ENCODE peak calls at places on chromosomes 11 and 22, in five cellular contexts. One of them, this sample, is unnamed.
A peak's percentile ranks its signal among the peaks of the same experiment; 100 is the strongest.

GRCh38 chr11:17019231-17019630 is 5.0 kb upstream of the PLEKHA7 start:
- DNase-seq in mammary epithelial cell: no peak
- DNase-seq in fibroblast of lung: peak; percentile 12
- DNase-seq in H9: no peak
- DNase-seq in neural progenitor cell: no peak
- DNase-seq in this sample: no peak

GRCh38 chr11:61122761-61123160 is 20.5 kb downstream of the CD5 start:
- DNase-seq in mammary epithelial cell: no peak
- DNase-seq in fibroblast of lung: no peak
- DNase-seq in H9: no peak
- DNase-seq in neural progenitor cell: no peak
- DNase-seq in this sample: no peak

GRCh38 chr11:13595166-13595565 is 73.3 kb upstream of the FAR1 start:
- DNase-seq in mammary epithelial cell: no peak
- DNase-seq in fibroblast of lung: peak; percentile 71
- DNase-seq in H9: no peak
- DNase-seq in neural progenitor cell: no peak
- DNase-seq in this sample: no peak

GRCh38 chr11:60345489-60345888 is 18.4 kb downstream of the MS4A6E start:
- DNase-seq in mammary epithelial cell: no peak
- DNase-seq in fibroblast of lung: no peak
- DNase-seq in H9: peak; percentile 59
- DNase-seq in neural progenitor cell: peak; percentile 39
- DNase-seq in this sample: peak; percentile 80

GRCh38 chr11:125892071-125892470 is 4.6 kb downstream of the HYLS1 start:
- DNase-seq in mammary epithelial cell: peak; percentile 44
- DNase-seq in fibroblast of lung: peak; percentile 58
- DNase-seq in H9: no peak
- DNase-seq in neural progenitor cell: no peak
- DNase-seq in this sample: no peak

GRCh38 chr11:42951266-42951665 is 360.5 kb upstream of the API5 start:
- DNase-seq in mammary epithelial cell: no peak
- DNase-seq in fibroblast of lung: no peak
- DNase-seq in H9: no peak
- DNase-seq in neural progenitor cell: no peak
- DNase-seq in this sample: no peak

GRCh38 chr11:13118194-13118593 is 109.1 kb downstream of the RASSF10 start:
- DNase-seq in mammary epithelial cell: peak; percentile 99
- DNase-seq in fibroblast of lung: peak; percentile 100
- DNase-seq in H9: no peak
- DNase-seq in neural progenitor cell: no peak
- DNase-seq in this sample: no peak

GRCh38 chr11:65641233-65642013 is 3.5 kb downstream of the SIPA1 start:
- DNase-seq in mammary epithelial cell: no peak
- DNase-seq in fibroblast of lung: no peak
- DNase-seq in H9: no peak
- DNase-seq in neural progenitor cell: no peak
- DNase-seq in this sample: no peak

GRCh38 chr11:114395776-114396175 is 4.5 kb downstream of the C11orf71 start:
- DNase-seq in mammary epithelial cell: peak; percentile 25
- DNase-seq in fibroblast of lung: no peak
- DNase-seq in H9: peak; percentile 67
- DNase-seq in neural progenitor cell: peak; percentile 35
- DNase-seq in this sample: no peak

GRCh38 chr11:57315491-57315890 is 9.3 kb downstream of the TNKS1BP1 start:
- DNase-seq in mammary epithelial cell: no peak
- DNase-seq in fibroblast of lung: peak; percentile 33
- DNase-seq in H9: peak; percentile 83
- DNase-seq in neural progenitor cell: no peak
- DNase-seq in this sample: no peak

GRCh38 chr11:104433751-104434150 is 269.8 kb upstream of the PDGFD start:
- DNase-seq in mammary epithelial cell: no peak
- DNase-seq in fibroblast of lung: peak; percentile 22
- DNase-seq in H9: no peak
- DNase-seq in neural progenitor cell: no peak
- DNase-seq in this sample: no peak

GRCh38 chr11:11810764-11811726 is 30.7 kb upstream of the USP47 start:
- DNase-seq in mammary epithelial cell: no peak
- DNase-seq in fibroblast of lung: no peak
- DNase-seq in H9: peak; percentile 91
- DNase-seq in neural progenitor cell: no peak
- DNase-seq in this sample: no peak

GRCh38 chr11:8832571-8833260 is 78.3 kb upstream of the AKIP1 start:
- DNase-seq in mammary epithelial cell: peak; percentile 90
- DNase-seq in fibroblast of lung: peak; percentile 91
- DNase-seq in H9: peak; percentile 49
- DNase-seq in neural progenitor cell: no peak
- DNase-seq in this sample: no peak

GRCh38 chr22:44393066-44393465 is 80.3 kb upstream of the SHISAL1 start:
- DNase-seq in mammary epithelial cell: no peak
- DNase-seq in fibroblast of lung: no peak
- DNase-seq in H9: peak; percentile 20
- DNase-seq in neural progenitor cell: no peak
- DNase-seq in this sample: no peak

GRCh38 chr11:9015677-9016076 is 11.9 kb upstream of the NRIP3 start:
- DNase-seq in mammary epithelial cell: peak; percentile 60
- DNase-seq in fibroblast of lung: peak; percentile 71
- DNase-seq in H9: peak; percentile 82
- DNase-seq in neural progenitor cell: peak; percentile 89
- DNase-seq in this sample: peak; percentile 85

GRCh38 chr11:12914401-12914912 is 94.7 kb upstream of the RASSF10 start:
- DNase-seq in mammary epithelial cell: peak; percentile 32
- DNase-seq in fibroblast of lung: peak; percentile 49
- DNase-seq in H9: peak; percentile 96
- DNase-seq in neural progenitor cell: peak; percentile 89
- DNase-seq in this sample: peak; percentile 67

GRCh38 chr22:26546282-26546681 is 34.0 kb upstream of the TFIP11 start:
- DNase-seq in mammary epithelial cell: no peak
- DNase-seq in fibroblast of lung: no peak
- DNase-seq in H9: no peak
- DNase-seq in neural progenitor cell: no peak
- DNase-seq in this sample: no peak

GRCh38 chr11:132803436-132803835 is 728.9 kb downstream of the OPCML start:
- DNase-seq in mammary epithelial cell: peak; percentile 71
- DNase-seq in fibroblast of lung: peak; percentile 43
- DNase-seq in H9: no peak
- DNase-seq in neural progenitor cell: no peak
- DNase-seq in this sample: no peak

GRCh38 chr22:33919591-33920501 is at the start of gene LARGE1:
- DNase-seq in mammary epithelial cell: peak; percentile 55
- DNase-seq in fibroblast of lung: peak; percentile 39
- DNase-seq in H9: peak; percentile 64
- DNase-seq in neural progenitor cell: peak; percentile 78
- DNase-seq in this sample: no peak

GRCh38 chr11:116432301-116432700 is 340.5 kb downstream of the BUD13 start:
- DNase-seq in mammary epithelial cell: no peak
- DNase-seq in fibroblast of lung: no peak
- DNase-seq in H9: no peak
- DNase-seq in neural progenitor cell: no peak
- DNase-seq in this sample: no peak

GRCh38 chr11:80255021-80255420 is 814.2 kb upstream of the TENM4 start:
- DNase-seq in mammary epithelial cell: peak; percentile 3
- DNase-seq in fibroblast of lung: no peak
- DNase-seq in H9: no peak
- DNase-seq in neural progenitor cell: no peak
- DNase-seq in this sample: no peak

GRCh38 chr11:87451400-87451799 is 413.7 kb downstream of the TMEM135 start:
- DNase-seq in mammary epithelial cell: no peak
- DNase-seq in fibroblast of lung: peak; percentile 57
- DNase-seq in H9: no peak
- DNase-seq in neural progenitor cell: peak; percentile 28
- DNase-seq in this sample: no peak

GRCh38 chr11:120431633-120432032 is 79.9 kb upstream of the GRIK4 start:
- DNase-seq in mammary epithelial cell: no peak
- DNase-seq in fibroblast of lung: peak; percentile 73
- DNase-seq in H9: peak; percentile 33
- DNase-seq in neural progenitor cell: peak; percentile 13
- DNase-seq in this sample: no peak

GRCh38 chr11:101848262-101848661 is 66.5 kb upstream of the CEP126 start:
- DNase-seq in mammary epithelial cell: no peak
- DNase-seq in fibroblast of lung: no peak
- DNase-seq in H9: no peak
- DNase-seq in neural progenitor cell: peak; percentile 20
- DNase-seq in this sample: peak; percentile 84

GRCh38 chr11:74672956-74673895 is 58.0 kb downstream of the CHRDL2 start:
- DNase-seq in mammary epithelial cell: peak; percentile 88
- DNase-seq in fibroblast of lung: peak; percentile 97
- DNase-seq in H9: no peak
- DNase-seq in neural progenitor cell: no peak
- DNase-seq in this sample: no peak
- H3K9ac ChIP-seq in mammary epithelial cell: no peak overlapping the region
- H3K9ac ChIP-seq in fibroblast of lung: peak overlapping the region; percentile 20
- H3K9ac ChIP-seq in H9: no peak overlapping the region
- H3K9ac ChIP-seq in neural progenitor cell: no peak overlapping the region
- H3K9ac ChIP-seq in this sample: no peak overlapping the region

GRCh38 chr22:46349238-46349637 is 13.7 kb downstream of the TRMU start:
- DNase-seq in mammary epithelial cell: no peak
- DNase-seq in fibroblast of lung: no peak
- DNase-seq in H9: no peak
- DNase-seq in neural progenitor cell: no peak
- DNase-seq in this sample: no peak

GRCh38 chr22:46346680-46347405 is 11.3 kb downstream of the TRMU start:
- DNase-seq in mammary epithelial cell: no peak
- DNase-seq in fibroblast of lung: no peak
- DNase-seq in H9: no peak
- DNase-seq in neural progenitor cell: no peak
- DNase-seq in this sample: no peak

GRCh38 chr22:46347646-46348045 is 12.1 kb downstream of the TRMU start:
- DNase-seq in mammary epithelial cell: no peak
- DNase-seq in fibroblast of lung: no peak
- DNase-seq in H9: no peak
- DNase-seq in neural progenitor cell: no peak
- DNase-seq in this sample: no peak

GRCh38 chr22:46349681-46350080 is 14.2 kb downstream of the TRMU start:
- DNase-seq in mammary epithelial cell: no peak
- DNase-seq in fibroblast of lung: peak; percentile 66
- DNase-seq in H9: no peak
- DNase-seq in neural progenitor cell: no peak
- DNase-seq in this sample: no peak

DNA sequence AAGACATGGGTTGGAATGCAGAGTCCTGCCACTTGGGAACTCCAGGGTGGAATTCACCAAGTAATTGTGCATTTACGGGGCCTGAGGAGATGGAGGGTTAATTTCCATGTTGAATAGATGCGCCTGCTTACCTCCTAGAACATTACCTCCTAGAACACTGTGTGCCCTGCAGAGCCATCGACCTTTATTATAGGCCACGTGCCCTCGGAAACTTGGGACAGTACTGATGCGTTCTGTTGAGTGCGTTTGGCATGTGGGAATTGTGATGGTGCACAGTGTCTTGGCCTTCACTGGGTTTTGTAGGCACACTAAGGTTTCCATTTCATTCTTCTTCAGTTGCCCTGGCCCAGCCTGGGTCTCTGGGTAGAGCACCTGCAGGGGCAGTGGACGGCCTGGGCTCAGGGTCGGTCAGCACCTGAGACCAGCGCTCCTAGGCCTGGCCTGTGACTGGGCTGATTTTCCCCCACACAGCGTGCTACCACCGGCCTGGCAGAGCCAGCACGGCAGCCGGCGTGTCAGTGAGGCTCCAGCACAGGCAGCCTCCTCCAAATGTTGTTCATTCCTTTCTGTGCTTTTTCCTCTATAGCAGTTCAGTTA is 12.7 kb downstream of the TRMU start:
- DNase-seq in mammary epithelial cell: no peak
- DNase-seq in fibroblast of lung: no peak
- DNase-seq in H9: no peak
- DNase-seq in neural progenitor cell: no peak
- DNase-seq in this sample: no peak
- H3K4me1 ChIP-seq in mammary epithelial cell: peaks cover 8% of the 10 kb centered on the region
- H3K4me1 ChIP-seq in fibroblast of lung: no peaks in the 10 kb centered on the region
- H3K4me1 ChIP-seq in H9: no peaks in the 10 kb centered on the region
- H3K4me1 ChIP-seq in neural progenitor cell: no peaks in the 10 kb centered on the region
- H3K4me1 ChIP-seq in this sample: peaks cover 12% of the 10 kb centered on the region

GRCh38 chr22:36349726-36350125 is 38.0 kb downstream of the MYH9 start:
- DNase-seq in mammary epithelial cell: no peak
- DNase-seq in fibroblast of lung: peak; percentile 75
- DNase-seq in H9: no peak
- DNase-seq in neural progenitor cell: no peak
- DNase-seq in this sample: no peak

GRCh38 chr22:36352775-36353507 is 34.8 kb downstream of the MYH9 start:
- DNase-seq in mammary epithelial cell: peak; percentile 71
- DNase-seq in fibroblast of lung: peak; percentile 90
- DNase-seq in H9: no peak
- DNase-seq in neural progenitor cell: peak; percentile 38
- DNase-seq in this sample: no peak

GRCh38 chr22:36348760-36349159 is 39.0 kb downstream of the MYH9 start:
- DNase-seq in mammary epithelial cell: no peak
- DNase-seq in fibroblast of lung: no peak
- DNase-seq in H9: no peak
- DNase-seq in neural progenitor cell: no peak
- DNase-seq in this sample: no peak

GRCh38 chr22:36351921-36352774 is 35.6 kb downstream of the MYH9 start:
- DNase-seq in mammary epithelial cell: peak; percentile 72
- DNase-seq in fibroblast of lung: peak; percentile 59
- DNase-seq in H9: no peak
- DNase-seq in neural progenitor cell: no peak
- DNase-seq in this sample: no peak

GRCh38 chr22:36350751-36351594 is 36.8 kb downstream of the MYH9 start:
- DNase-seq in mammary epithelial cell: peak; percentile 72
- DNase-seq in fibroblast of lung: peak; percentile 86
- DNase-seq in H9: no peak
- DNase-seq in neural progenitor cell: no peak
- DNase-seq in this sample: no peak
- H3K9ac ChIP-seq in mammary epithelial cell: peak overlapping the region; percentile 42
- H3K9ac ChIP-seq in fibroblast of lung: peak overlapping the region; percentile 39
- H3K9ac ChIP-seq in H9: no peak overlapping the region
- H3K9ac ChIP-seq in neural progenitor cell: no peak overlapping the region
- H3K9ac ChIP-seq in this sample: no peak overlapping the region

GRCh38 chr11:26843539-26843938 is 121.7 kb upstream of the SLC5A12 start:
- DNase-seq in mammary epithelial cell: no peak
- DNase-seq in fibroblast of lung: no peak
- DNase-seq in H9: no peak
- DNase-seq in neural progenitor cell: no peak
- DNase-seq in this sample: no peak

GRCh38 chr11:26846222-26846621 is 124.4 kb upstream of the SLC5A12 start:
- DNase-seq in mammary epithelial cell: no peak
- DNase-seq in fibroblast of lung: peak; percentile 30
- DNase-seq in H9: no peak
- DNase-seq in neural progenitor cell: no peak
- DNase-seq in this sample: no peak

GRCh38 chr11:26847459-26847858 is 125.6 kb upstream of the SLC5A12 start:
- DNase-seq in mammary epithelial cell: no peak
- DNase-seq in fibroblast of lung: no peak
- DNase-seq in H9: no peak
- DNase-seq in neural progenitor cell: no peak
- DNase-seq in this sample: no peak

GRCh38 chr11:26842883-26843282 is 121.0 kb upstream of the SLC5A12 start:
- DNase-seq in mammary epithelial cell: no peak
- DNase-seq in fibroblast of lung: peak; percentile 58
- DNase-seq in H9: no peak
- DNase-seq in neural progenitor cell: no peak
- DNase-seq in this sample: no peak

DNA sequence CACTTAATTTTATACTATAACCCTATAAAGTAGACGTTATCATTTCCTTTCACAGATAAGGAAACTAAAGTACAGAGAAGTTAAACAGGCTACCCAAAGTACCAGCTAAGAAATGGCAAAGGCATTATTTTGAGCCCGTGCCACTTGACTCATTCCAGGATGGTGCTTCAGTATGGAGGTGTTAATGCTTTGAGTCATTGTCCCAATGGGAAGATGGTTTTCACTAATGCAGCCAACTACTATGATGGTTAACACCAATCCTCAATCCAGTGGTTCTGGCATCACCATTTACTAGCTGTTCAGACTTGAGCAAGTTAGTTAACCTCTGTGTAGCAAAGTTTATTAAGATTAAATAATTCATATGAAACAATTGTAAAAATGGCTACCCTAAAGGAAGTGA is 123.1 kb upstream of the SLC5A12 start:
- DNase-seq in mammary epithelial cell: no peak
- DNase-seq in fibroblast of lung: no peak
- DNase-seq in H9: no peak
- DNase-seq in neural progenitor cell: no peak
- DNase-seq in this sample: no peak
- H3K4me1 ChIP-seq in mammary epithelial cell: no peaks in the 10 kb centered on the region
- H3K4me1 ChIP-seq in fibroblast of lung: peaks cover 2% of the 10 kb centered on the region
- H3K4me1 ChIP-seq in H9: peaks cover 2% of the 10 kb centered on the region
- H3K4me1 ChIP-seq in neural progenitor cell: no peaks in the 10 kb centered on the region
- H3K4me1 ChIP-seq in this sample: no peaks in the 10 kb centered on the region